ENCODE peak calls at places on chromosomes 12 and 14, in four cellular contexts. One of them, this sample, is unnamed.

GRCh38 chr12:117360551-117361311 is 695 bp downstream of the NOS1 start:
- DNase-seq in HCT116: no peak
- DNase-seq in K562: no peak
- DNase-seq in HepG2: no peak
- DNase-seq in this sample: no peak

GRCh38 chr14:69708049-69708448 is 58.9 kb upstream of the SRSF5 start:
- DNase-seq in HepG2: no peak
- DNase-seq in K562: no peak
- DNase-seq in HCT116: no peak
- DNase-seq in this sample: no peak

GRCh38 chr12:10829994-10830393 is 3.8 kb upstream of the TAS2R10 start:
- DNase-seq in HCT116: no peak
- DNase-seq in HepG2: peak; percentile 3
- DNase-seq in K562: no peak
- DNase-seq in this sample: no peak

GRCh38 chr12:24455811-24456210 is 493.1 kb downstream of the BCAT1 start:
- DNase-seq in HCT116: no peak
- DNase-seq in K562: no peak
- DNase-seq in HepG2: no peak
- DNase-seq in this sample: no peak

GRCh38 chr12:102441077-102441596 is 39.2 kb downstream of the IGF1 start:
- DNase-seq in HCT116: no peak
- DNase-seq in K562: peak; percentile 55
- DNase-seq in HepG2: peak; percentile 6
- DNase-seq in this sample: no peak

GRCh38 chr14:92952497-92953298 is 29.7 kb downstream of the CHGA start:
- DNase-seq in K562: no peak
- DNase-seq in HCT116: no peak
- DNase-seq in HepG2: no peak
- DNase-seq in this sample: no peak

GRCh38 chr12:52585951-52586350 is 12.3 kb upstream of the KRT74 start:
- DNase-seq in HCT116: no peak
- DNase-seq in HepG2: no peak
- DNase-seq in K562: no peak
- DNase-seq in this sample: no peak

GRCh38 chr14:32846821-32847220 is 91.9 kb upstream of the NPAS3 start:
- DNase-seq in K562: no peak
- DNase-seq in HCT116: no peak
- DNase-seq in HepG2: no peak
- DNase-seq in this sample: no peak

GRCh38 chr12:80412343-80412953 is 31.6 kb upstream of the PTPRQ start:
- DNase-seq in HepG2: peak; percentile 40
- DNase-seq in HCT116: peak; percentile 45
- DNase-seq in K562: peak; percentile 25
- DNase-seq in this sample: peak; percentile 8

GRCh38 chr14:99579077-99579836 is 24.8 kb downstream of the CCDC85C start:
- DNase-seq in K562: no peak
- DNase-seq in HCT116: no peak
- DNase-seq in HepG2: no peak
- DNase-seq in this sample: no peak

GRCh38 chr12:54650409-54650808 is 2.2 kb upstream of the DCD start:
- DNase-seq in HCT116: no peak
- DNase-seq in K562: no peak
- DNase-seq in HepG2: no peak
- DNase-seq in this sample: no peak

GRCh38 chr12:112973712-112974305 is 4.5 kb upstream of the OAS2 start:
- DNase-seq in HepG2: no peak
- DNase-seq in K562: no peak
- DNase-seq in HCT116: no peak
- DNase-seq in this sample: no peak

GRCh38 chr12:18383203-18383602 is 121.9 kb downstream of the PIK3C2G start:
- DNase-seq in HCT116: no peak
- DNase-seq in HepG2: peak; percentile 67
- DNase-seq in K562: no peak
- DNase-seq in this sample: peak; percentile 50

DNA sequence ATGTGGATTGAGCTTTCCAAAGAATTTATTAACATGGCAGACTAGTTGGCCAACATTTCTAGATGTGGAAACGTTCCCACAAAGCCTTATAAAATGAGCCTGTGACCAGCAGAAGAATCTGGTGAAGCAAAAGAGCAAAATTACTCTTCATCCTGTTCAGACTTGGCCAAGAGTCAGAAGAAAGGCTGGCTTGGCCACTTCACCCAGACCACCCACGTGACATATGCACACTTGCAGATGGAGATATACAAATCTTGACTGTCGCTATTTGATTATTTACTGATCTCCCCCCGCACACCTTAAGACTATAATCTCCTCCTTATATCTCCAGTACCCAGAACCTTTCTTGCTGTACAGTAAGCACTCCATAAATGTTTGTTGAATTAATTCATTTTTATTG is 96.7 kb downstream of the NUAK1 start:
- DNase-seq in HCT116: no peak
- DNase-seq in HepG2: no peak
- DNase-seq in K562: no peak
- DNase-seq in this sample: no peak
- H3K27ac ChIP-seq in HCT116: no peak overlapping the region
- H3K27ac ChIP-seq in HepG2: no peak overlapping the region
- H3K27ac ChIP-seq in K562: no peak overlapping the region
- H3K27ac ChIP-seq in this sample: no peak overlapping the region

DNA sequence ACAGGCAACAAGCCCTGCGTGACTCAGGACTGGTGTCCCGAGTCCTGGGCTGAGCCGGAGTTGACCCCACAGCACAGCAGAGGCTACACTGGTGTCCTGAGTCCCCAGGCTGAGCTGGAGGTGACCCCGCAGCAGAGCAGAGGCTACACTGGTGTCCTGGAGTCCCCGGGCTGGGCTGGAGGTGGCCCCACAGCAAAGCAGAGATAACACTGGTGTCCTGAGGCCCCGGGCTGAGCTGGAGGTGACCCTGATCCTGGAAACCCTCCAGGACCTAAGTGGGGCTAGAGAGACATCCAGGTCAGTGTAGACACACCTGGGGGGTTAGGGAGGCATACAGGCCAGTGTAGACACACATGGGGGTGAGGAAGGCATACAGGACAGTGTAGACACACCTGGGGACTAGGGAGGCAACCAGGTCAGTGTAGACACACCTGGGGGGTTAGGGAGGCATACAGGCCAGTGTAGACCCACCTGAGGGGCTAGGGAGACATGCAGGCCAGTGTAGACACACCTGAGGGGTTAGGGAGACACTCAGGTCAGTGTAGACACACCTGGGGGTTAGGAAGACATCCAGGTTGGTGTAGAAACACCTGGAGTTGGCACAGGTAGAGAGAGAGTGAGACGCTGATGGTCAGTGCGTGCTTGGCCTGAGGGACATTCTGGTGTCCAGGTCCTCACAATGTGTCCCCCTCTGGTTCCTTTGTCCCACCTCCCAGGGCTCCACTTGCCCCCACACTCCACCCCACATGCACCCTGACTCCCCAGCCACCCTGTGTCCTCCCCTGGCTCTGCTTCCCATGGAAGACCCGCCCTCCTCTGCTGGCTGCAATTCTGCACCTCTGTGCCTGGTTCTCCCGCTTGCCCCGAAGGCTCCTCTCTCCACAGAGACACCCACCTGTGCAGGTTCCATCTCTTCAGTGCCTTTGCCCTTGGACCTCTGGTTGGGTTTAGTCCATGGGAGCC is 321.6 kb upstream of the SFSWAP start:
- DNase-seq in HCT116: no peak
- DNase-seq in K562: no peak
- DNase-seq in HepG2: no peak
- DNase-seq in this sample: no peak
- H3K9me3 ChIP-seq in HCT116: no peaks in the 10 kb centered on the region
- H3K9me3 ChIP-seq in K562: no peaks in the 10 kb centered on the region
- H3K9me3 ChIP-seq in HepG2: no peaks in the 10 kb centered on the region
- H3K9me3 ChIP-seq in this sample: no peaks in the 10 kb centered on the region

GRCh38 chr12:49825360-49825970 is 2.7 kb downstream of the NCKAP5L start:
- DNase-seq in K562: no peak
- DNase-seq in HepG2: no peak
- DNase-seq in HCT116: no peak
- DNase-seq in this sample: no peak
- TF ChIP-seq TCF7L2 in K562: no peak
- TF ChIP-seq TCF7L2 in HepG2: no peak
- TF ChIP-seq TCF7L2 in HCT116: no peak
- TF ChIP-seq TCF7L2 in this sample: no peak

GRCh38 chr12:46914336-46914735 is 88.5 kb upstream of the SLC38A4 start:
- DNase-seq in HCT116: no peak
- DNase-seq in K562: no peak
- DNase-seq in HepG2: no peak
- DNase-seq in this sample: no peak

GRCh38 chr12:46915861-46916260 is 90.1 kb upstream of the SLC38A4 start:
- DNase-seq in K562: no peak
- DNase-seq in HepG2: no peak
- DNase-seq in HCT116: no peak
- DNase-seq in this sample: no peak

GRCh38 chr12:46918631-46919030 is 92.8 kb upstream of the SLC38A4 start:
- DNase-seq in HepG2: no peak
- DNase-seq in K562: no peak
- DNase-seq in HCT116: no peak
- DNase-seq in this sample: no peak

GRCh38 chr12:46916796-46917419 is 91.1 kb upstream of the SLC38A4 start:
- DNase-seq in K562: no peak
- DNase-seq in HCT116: no peak
- DNase-seq in HepG2: no peak
- DNase-seq in this sample: no peak

DNA sequence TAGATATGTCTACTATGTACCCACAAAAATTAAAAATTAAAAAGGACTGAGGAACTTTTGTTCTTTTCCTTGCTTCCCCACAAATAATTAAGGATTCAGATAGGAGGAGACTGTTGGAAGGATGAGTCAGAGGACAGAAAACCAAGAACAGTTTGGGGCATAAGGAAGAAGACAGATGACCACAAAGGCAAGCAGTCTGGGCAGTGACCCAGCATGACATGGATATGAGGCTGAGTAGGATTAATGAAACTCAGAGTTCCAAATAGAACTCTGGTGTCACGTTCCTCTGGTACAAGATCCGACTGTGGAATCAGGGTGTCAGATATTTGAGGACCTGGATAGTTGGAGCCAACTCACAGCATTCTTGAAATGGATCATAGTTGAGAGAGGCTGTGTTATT is 89.3 kb upstream of the SLC38A4 start:
- DNase-seq in HCT116: no peak
- DNase-seq in HepG2: no peak
- DNase-seq in K562: no peak
- DNase-seq in this sample: no peak
- H3K27ac ChIP-seq in HCT116: no peak overlapping the region
- H3K27ac ChIP-seq in HepG2: no peak overlapping the region
- H3K27ac ChIP-seq in K562: no peak overlapping the region
- H3K27ac ChIP-seq in this sample: no peak overlapping the region